ENCODE peak calls at places on chromosomes 11 and 22, in four cellular contexts. Y, Q, R and O are unnamed samples.

GRCh38 chr22:46674367-46674781 is 54.2 kb downstream of the GRAMD4 start:
- DNase-seq in Y (no peak), Q (peak; percentile 66), R (no peak), O (peak; percentile 47)

GRCh38 chr22:29693151-29693550 is 26.7 kb upstream of the CABP7 start:
- DNase-seq in R (no peak), Y (no peak), Q (no peak), O (no peak)

GRCh38 chr11:65915101-65915820 is 3.6 kb downstream of the C11orf68 start:
- DNase-seq in R (no peak), Y (no peak), Q (no peak), O (no peak)

GRCh38 chr22:37016134-37016910 is 2.9 kb downstream of the TST start:
- DNase-seq in Y (no peak), Q (no peak), R (no peak), O (peak; percentile 58)

GRCh38 chr11:2581931-2582435 is 117.8 kb downstream of the KCNQ1OT1 start:
- DNase-seq in Y (no peak), Q (peak; percentile 11), R (peak; percentile 62), O (peak; percentile 63)

GRCh38 chr11:70405679-70406395 is 7.5 kb downstream of the CTTN start:
- DNase-seq in R (no peak), Q (no peak), Y (no peak), O (no peak)

GRCh38 chr11:33451364-33451763 is 194.2 kb downstream of the HIPK3 start:
- DNase-seq in R (no peak), Q (no peak), Y (no peak), O (no peak)

GRCh38 chr11:128934926-128935325 is 7.7 kb downstream of the TP53AIP1 start:
- DNase-seq in R (no peak), Y (no peak), Q (no peak), O (no peak)

GRCh38 chr11:110356769-110357671 is 60.6 kb upstream of the RDX start:
- DNase-seq in Q (no peak), Y (peak; percentile 91), R (no peak), O (no peak)

GRCh38 chr22:32880906-32881596 is 79.5 kb downstream of the TIMP3 start:
- DNase-seq in R (peak; percentile 81), Y (no peak), Q (peak; percentile 90), O (no peak)

GRCh38 chr11:132631956-132632355 is 900.3 kb downstream of the OPCML start:
- DNase-seq in R (no peak), Q (no peak), Y (no peak), O (no peak)

GRCh38 chr22:36724836-36725235 is 21.3 kb upstream of the CACNG2 start:
- DNase-seq in Y (no peak), R (peak; percentile 25), Q (no peak), O (no peak)

GRCh38 chr11:70430671-70431574 is 32.6 kb downstream of the CTTN start:
- DNase-seq in Q (no peak), Y (no peak), R (no peak), O (no peak)

GRCh38 chr11:131674051-131674755 is 303.8 kb downstream of the NTM start:
- DNase-seq in Q (peak; percentile 75), R (peak; percentile 85), Y (peak; percentile 3), O (no peak)

GRCh38 chr22:21014202-21015050 is 539 bp upstream of the P2RX6 start:
- DNase-seq in Q (peak; percentile 92), Y (peak; percentile 70), R (peak; percentile 90), O (peak; percentile 40)

GRCh38 chr11:132080121-132080520 is 709.7 kb downstream of the NTM start:
- DNase-seq in R (no peak), Q (no peak), Y (no peak), O (no peak)

GRCh38 chr11:82902086-82902485 is 550 bp downstream of the DDIAS start:
- DNase-seq in R (no peak), Y (no peak), Q (no peak), O (no peak)

GRCh38 chr11:111260761-111261160 is 15.2 kb downstream of the POU2AF2 start:
- DNase-seq in R (no peak), Q (no peak), Y (no peak), O (no peak)

GRCh38 chr22:23225724-23226496 is 45.6 kb downstream of the BCR start:
- DNase-seq in Q (peak; percentile 56), Y (no peak), R (peak; percentile 85), O (no peak)

GRCh38 chr11:61616443-61616842 is 35.6 kb upstream of the SYT7 start:
- DNase-seq in Y (no peak), Q (no peak), R (no peak), O (no peak)

GRCh38 chr11:119709171-119709570 is 19.8 kb downstream of the NECTIN1 start:
- DNase-seq in Q (no peak), R (no peak), Y (no peak), O (no peak)

GRCh38 chr11:61315260-61315659 is 17.6 kb downstream of the DDB1 start:
- DNase-seq in Q (no peak), Y (no peak), R (no peak), O (no peak)

GRCh38 chr11:62921573-62922188 is 518 bp upstream of the CHRM1 start:
- DNase-seq in Y (no peak), R (no peak), Q (no peak), O (no peak)

GRCh38 chr22:22235564-22235963 is 9.0 kb upstream of the VPREB1 start:
- DNase-seq in Y (no peak), Q (no peak), R (no peak), O (no peak)

GRCh38 chr22:32808038-32808445 is 6.5 kb downstream of the TIMP3 start:
- DNase-seq in Y (no peak), R (no peak), Q (no peak), O (no peak)

GRCh38 chr11:82786001-82786400 is 52.3 kb upstream of the FAM181B start:
- DNase-seq in R (no peak), Q (no peak), Y (no peak), O (no peak)

GRCh38 chr22:22587577-22588188 is 28.6 kb upstream of the PRAME start:
- DNase-seq in Y (no peak), R (no peak), Q (no peak), O (no peak)

GRCh38 chr11:102288745-102289083 is 28.6 kb upstream of the BIRC3 start:
- DNase-seq in R (no peak), Y (no peak), Q (no peak), O (no peak)

GRCh38 chr11:2783536-2784082 is 83.8 kb upstream of the KCNQ1OT1 start:
- DNase-seq in Q (no peak), Y (no peak), R (no peak), O (no peak)

GRCh38 chr22:49936018-49936972 is 17.9 kb downstream of the CRELD2 start:
- DNase-seq in Q (peak; percentile 94), Y (no peak), R (peak; percentile 98), O (peak; percentile 87)

GRCh38 chr11:112004389-112004788 is 20.8 kb upstream of the DLAT start:
- DNase-seq in R (no peak), Q (no peak), Y (peak; percentile 10), O (no peak)

DNA sequence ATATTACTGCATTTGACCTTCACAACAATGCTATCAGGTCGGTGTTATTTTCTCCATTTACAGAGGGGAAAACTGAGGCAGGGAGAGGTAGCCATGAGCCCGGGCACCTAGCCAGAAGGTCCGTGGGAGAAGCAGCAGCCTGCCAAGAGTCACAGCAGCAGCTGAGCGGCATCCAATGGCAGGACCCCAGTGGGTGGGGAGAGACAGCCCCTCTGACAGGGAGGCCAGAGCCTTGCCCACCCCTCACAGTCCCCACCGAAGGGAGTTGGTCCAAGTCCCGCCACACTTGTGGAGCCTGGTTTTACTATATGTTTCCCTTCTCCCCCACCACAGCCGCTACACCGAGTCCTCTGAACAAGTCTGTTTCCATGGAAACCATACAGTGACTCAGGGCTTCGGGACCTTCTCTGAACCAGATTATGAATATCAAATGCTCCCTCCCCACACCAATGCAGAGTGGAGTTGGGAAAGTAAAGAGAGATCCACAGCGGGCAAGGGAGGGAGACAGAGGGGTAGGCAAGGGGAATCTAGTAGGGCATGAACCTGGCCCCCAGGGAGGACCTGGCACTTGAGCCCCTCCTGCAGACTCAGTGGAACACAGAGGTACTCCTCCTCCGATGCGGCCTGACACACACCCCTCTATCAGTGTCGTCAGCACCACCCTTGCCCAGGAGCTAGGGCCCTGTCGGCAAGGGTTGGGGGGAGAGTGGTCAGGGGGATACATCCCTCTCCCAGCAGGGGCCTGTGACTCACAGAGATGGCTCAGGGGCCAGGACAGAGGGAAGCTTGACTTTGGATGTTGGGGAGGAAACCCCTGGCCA is 2.5 kb downstream of the CHST1 start:
- DNase-seq in Q (no peak), Y (no peak), R (peak; percentile 39), O (no peak)
- H3K27ac ChIP-seq in Q (no peak overlapping the region), Y (no peak overlapping the region), R (no peak overlapping the region), O (no peak overlapping the region)

DNA sequence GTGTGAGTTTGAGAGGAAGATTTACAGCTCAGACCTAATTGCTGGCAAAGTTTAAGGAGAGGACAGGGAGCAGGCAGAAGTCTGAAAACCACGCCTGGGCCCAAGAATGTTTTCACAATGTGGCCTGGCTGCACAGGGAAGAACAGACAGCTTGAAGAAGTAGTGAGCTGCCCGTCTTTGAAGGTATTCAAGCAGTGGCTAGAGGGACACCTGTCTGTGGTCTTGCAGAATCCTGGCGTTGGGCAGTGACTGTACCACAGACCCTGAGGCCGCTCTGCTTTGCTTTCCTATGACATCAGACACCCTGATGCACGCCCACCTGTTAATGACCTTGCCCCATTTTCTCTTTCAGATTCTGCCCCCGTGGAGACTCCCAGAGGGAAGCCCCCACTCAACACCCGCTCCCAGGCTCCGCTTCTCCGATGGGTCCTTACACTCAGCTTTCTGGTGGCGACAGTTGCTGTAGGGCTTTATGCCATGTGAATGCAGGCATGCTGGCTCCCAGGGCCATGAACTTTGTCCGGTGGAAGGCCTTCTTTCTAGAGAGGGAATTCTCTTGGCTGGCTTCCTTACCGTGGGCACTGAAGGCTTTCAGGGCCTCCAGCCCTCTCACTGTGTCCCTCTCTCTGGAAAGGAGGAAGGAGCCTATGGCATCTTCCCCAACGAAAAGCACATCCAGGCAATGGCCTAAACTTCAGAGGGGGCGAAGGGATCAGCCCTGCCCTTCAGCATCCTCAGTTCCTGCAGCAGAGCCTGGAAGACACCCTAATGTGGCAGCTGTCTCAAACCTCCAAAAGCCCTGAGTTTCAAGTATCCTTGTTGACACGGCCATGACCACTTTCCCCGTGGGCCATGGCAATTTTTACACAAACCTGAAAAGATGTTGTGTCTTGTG is 6.6 kb upstream of the MCM5 start:
- DNase-seq in Y (no peak), Q (no peak), R (no peak), O (no peak)
- H3K27ac ChIP-seq in Y (no peak overlapping the region), Q (no peak overlapping the region), R (no peak overlapping the region), O (peak overlapping the region; percentile 59)

GRCh38 chr11:117816151-117816741 is 8.3 kb downstream of the FXYD2 start:
- DNase-seq in Q (peak; percentile 26), R (no peak), Y (no peak), O (no peak)

GRCh38 chr11:117818036-117818858 is 6.3 kb downstream of the FXYD2 start:
- DNase-seq in Y (no peak), R (no peak), Q (no peak), O (no peak)

GRCh38 chr11:117815262-117815803 is 9.2 kb downstream of the FXYD2 start:
- DNase-seq in Y (no peak), Q (peak; percentile 40), R (no peak), O (peak; percentile 79)

GRCh38 chr11:117817213-117818035 is 7.1 kb downstream of the FXYD2 start:
- DNase-seq in Q (peak; percentile 82), Y (peak; percentile 63), R (peak; percentile 83), O (no peak)

GRCh38 chr11:117816846-117817212 is 7.7 kb downstream of the FXYD2 start:
- DNase-seq in Q (no peak), Y (no peak), R (no peak), O (no peak)
- H3K27ac ChIP-seq in Q (peak overlapping the region; percentile 65), Y (no peak overlapping the region), R (peak overlapping the region; percentile 47), O (peak overlapping the region; percentile 26)

DNA sequence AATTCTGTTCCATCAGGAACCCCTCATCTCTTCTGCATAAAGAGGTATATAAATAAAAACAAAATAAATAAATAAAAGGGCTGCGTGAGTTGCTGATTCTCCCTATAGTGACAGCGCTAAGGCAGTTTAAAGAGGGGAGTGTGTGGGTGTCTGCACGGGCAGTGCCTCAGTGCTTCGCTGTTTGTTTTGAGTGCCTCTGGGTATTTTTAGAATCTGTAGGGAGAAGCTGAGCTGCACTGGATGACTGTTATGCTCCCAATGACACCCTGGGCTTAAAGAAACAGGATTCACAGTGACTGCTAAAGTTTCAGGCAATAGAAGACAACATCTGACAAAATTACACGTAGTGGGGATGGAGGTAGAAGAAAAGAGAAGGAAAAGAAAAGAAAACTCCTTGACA is 38.8 kb downstream of the SLC1A2 start:
- DNase-seq in Y (no peak), Q (no peak), R (no peak), O (no peak)
- H3K27ac ChIP-seq in Y (no peak overlapping the region), Q (peak overlapping the region; percentile 70), R (no peak overlapping the region), O (no peak overlapping the region)